ENCODE peak calls at places on chromosomes 7 and 10, in five cellular contexts. M is thoracic aorta, S is HepG2, U is adrenal gland, T is psoas muscle. V is an unnamed sample. For H3K4me1 and H3K27me3, the result is how much of the 10 kb centered on the place peaks cover.

GRCh38 chr7:2627258-2628136 is 4.3 kb upstream of the TTYH3 start:
- DNase-seq in M (no peak), S (no peak), U (no peak), T (no peak), V (no peak)

GRCh38 chr7:46934198-46934825 is 647.6 kb downstream of the TNS3 start:
- DNase-seq in M (no peak), S (no peak), U (no peak), T (no peak), V (no peak)

GRCh38 chr7:134403062-134403461 is 55.8 kb downstream of the AKR1B1 start:
- DNase-seq in M (no peak), S (no peak), U (no peak), T (no peak), V (no peak)

GRCh38 chr10:69222157-69223027 is 2.3 kb downstream of the HKDC1 start:
- DNase-seq in M (no peak), S (peak), U (no peak), T (no peak), V (peak)

GRCh38 chr7:77631820-77632219 is 64.4 kb upstream of the RSBN1L start:
- DNase-seq in M (no peak), S (no peak), U (no peak), T (no peak), V (no peak)

GRCh38 chr10:132678436-132679216 is 107.3 kb downstream of the NKX6-2 start:
- DNase-seq in M (no peak), S (no peak), U (peak), T (peak), V (peak)

GRCh38 chr10:94785211-94785610 is 22.7 kb downstream of the CYP2C19 start:
- DNase-seq in M (no peak), S (no peak), U (no peak), T (no peak), V (no peak)

GRCh38 chr10:42850931-42851330 is 68.3 kb downstream of the BMS1 start:
- DNase-seq in M (no peak), S (no peak), U (no peak), T (no peak), V (no peak)

GRCh38 chr10:681670-682318 is 7.7 kb downstream of the DIP2C start:
- DNase-seq in M (no peak), S (peak), U (no peak), T (no peak), V (no peak)

GRCh38 chr10:1379601-1380000 is 323.4 kb downstream of the WDR37 start:
- DNase-seq in M (no peak), S (no peak), U (peak), T (no peak), V (no peak)

GRCh38 chr7:71793251-71793650 is 618.9 kb downstream of the CALN1 start:
- DNase-seq in M (no peak), S (no peak), U (no peak), T (no peak), V (no peak)

GRCh38 chr10:69904533-69904932 is 102.8 kb downstream of the COL13A1 start:
- DNase-seq in M (no peak), S (no peak), U (no peak), T (no peak), V (no peak)

GRCh38 chr10:104435822-104436221 is 82.2 kb downstream of the CFAP58 start:
- DNase-seq in M (no peak), S (no peak), U (no peak), T (no peak), V (no peak)

GRCh38 chr10:95841711-95842498 is 65.9 kb upstream of the CC2D2B start:
- DNase-seq in M (peak), S (peak), U (peak), T (no peak), V (no peak)

GRCh38 chr10:125521721-125522680 is 161.0 kb downstream of the TEX36 start:
- DNase-seq in M (no peak), S (peak), U (no peak), T (no peak), V (peak)

GRCh38 chr7:93016085-93016471 is 101.7 kb downstream of the SAMD9 start:
- DNase-seq in M (no peak), S (no peak), U (no peak), T (no peak), V (no peak)

GRCh38 chr7:132466367-132466766 is 109.9 kb downstream of the PLXNA4 start:
- DNase-seq in M (no peak), S (no peak), U (no peak), T (no peak), V (no peak)
- H3K4me1 ChIP-seq in M (under half), S (under half), U (under half), T (under half), V (under half)

GRCh38 chr7:95595825-95596182 is 512 bp downstream of the PDK4 start:
- DNase-seq in M (no peak), S (no peak), U (peak), T (no peak), V (no peak)
- H3K27me3 ChIP-seq in M (under half), S (under half), U (under half), T (under half), V (under half)

GRCh38 chr10:62248465-62248864 is 20.2 kb downstream of the RTKN2 start:
- DNase-seq in M (no peak), S (no peak), U (no peak), T (no peak), V (no peak)

GRCh38 chr10:62239994-62240393 is 28.6 kb downstream of the RTKN2 start:
- DNase-seq in M (no peak), S (no peak), U (no peak), T (no peak), V (no peak)

GRCh38 chr10:62243647-62243997 is 25.0 kb downstream of the RTKN2 start:
- DNase-seq in M (no peak), S (no peak), U (no peak), T (no peak), V (no peak)

GRCh38 chr10:62244785-62245595 is 23.7 kb downstream of the RTKN2 start:
- DNase-seq in M (no peak), S (peak), U (peak), T (no peak), V (peak)

GRCh38 chr10:62244088-62244487 is 24.6 kb downstream of the RTKN2 start:
- DNase-seq in M (no peak), S (no peak), U (no peak), T (no peak), V (no peak)
- H3K4me1 ChIP-seq in M (under half), S (under half), U (under half), T (under half), V (under half)

GRCh38 chr7:100962537-100962936 is 6.8 kb upstream of the MUC12 start:
- DNase-seq in M (no peak), S (no peak), U (no peak), T (no peak), V (no peak)
- H3K27me3 ChIP-seq in M (under half), S (under half), U (half or more), T (half or more), V (under half)